ENCODE peak calls at places on chromosomes 7 and 10, in four cellular contexts. R is neuronal stem cell; X is CD8-positive, alpha-beta memory T cell; I is ovary. S is an unnamed sample. For H3K27me3, the result is how much of the 10 kb centered on the place peaks cover.

GRCh38 chr7:1562611-1563051 is 6.6 kb upstream of the TMEM184A start:
- DNase-seq in I (no peak), R (no peak), X (no peak), S (no peak)

GRCh38 chr10:11154809-11155208 is 137.1 kb downstream of the CELF2 start:
- DNase-seq in I (no peak), X (no peak), R (no peak), S (no peak)

GRCh38 chr7:8365499-8366110 is 67.8 kb upstream of the NXPH1 start:
- DNase-seq in R (peak), I (no peak), X (no peak), S (no peak)

GRCh38 chr10:127040756-127041155 is 135.5 kb downstream of the DOCK1 start:
- DNase-seq in R (no peak), X (no peak), I (no peak), S (no peak)

GRCh38 chr10:14086596-14086995 is 244.1 kb downstream of the FRMD4A start:
- DNase-seq in I (no peak), R (no peak), X (no peak), S (no peak)

GRCh38 chr7:116953372-116953726 is at the start of gene ST7:
- DNase-seq in I (peak), R (peak), X (peak), S (peak)

GRCh38 chr7:139828446-139828845 is 618 bp upstream of the TBXAS1 start:
- DNase-seq in X (no peak), I (no peak), R (no peak), S (no peak)

GRCh38 chr10:21368728-21369425 is 156.6 kb downstream of the SKIDA1 start:
- DNase-seq in I (peak), R (no peak), X (no peak), S (no peak)

GRCh38 chr7:124720195-124720594 is 45.4 kb downstream of the GPR37 start:
- DNase-seq in R (no peak), X (no peak), I (no peak), S (no peak)

GRCh38 chr10:52706347-52707070 is 66.1 kb downstream of the MBL2 start:
- DNase-seq in I (no peak), X (no peak), R (no peak), S (no peak)

GRCh38 chr7:16695621-16696237 is 49.7 kb downstream of the BZW2 start:
- DNase-seq in R (peak), X (no peak), I (no peak), S (no peak)

GRCh38 chr7:146654048-146654447 is 537.4 kb downstream of the CNTNAP2 start:
- DNase-seq in I (no peak), R (no peak), X (no peak), S (no peak)

GRCh38 chr10:132389631-132390454 is 7.2 kb upstream of the PWWP2B start:
- DNase-seq in I (peak), R (no peak), X (no peak), S (no peak)

GRCh38 chr7:120402368-120402767 is 129.4 kb downstream of the KCND2 start:
- DNase-seq in I (no peak), X (no peak), R (no peak), S (no peak)

GRCh38 chr7:108294595-108294994 is 161.6 kb downstream of the NRCAM start:
- DNase-seq in I (no peak), X (no peak), R (no peak), S (no peak)

GRCh38 chr10:87987206-87987605 is 123.8 kb downstream of the PTEN start:
- DNase-seq in X (no peak), I (no peak), R (no peak), S (no peak)

GRCh38 chr7:8211725-8212096 is 50.3 kb downstream of the ICA1 start:
- DNase-seq in X (no peak), R (no peak), I (no peak), S (no peak)

GRCh38 chr7:55423891-55424290 is 58.8 kb downstream of the LANCL2 start:
- DNase-seq in R (no peak), I (no peak), X (no peak), S (no peak)

GRCh38 chr7:12949060-12950045 is 261.9 kb downstream of the ARL4A start:
- DNase-seq in R (no peak), I (no peak), X (no peak), S (no peak)

GRCh38 chr10:91512458-91512857 is 102.3 kb downstream of the HECTD2 start:
- DNase-seq in R (no peak), I (no peak), X (no peak), S (no peak)

GRCh38 chr10:7406712-7407333 is 4.0 kb downstream of the SFMBT2 start:
- DNase-seq in I (peak), R (no peak), X (no peak), S (no peak)

GRCh38 chr7:63067897-63068585 is 930.6 kb upstream of the ZNF722 start:
- DNase-seq in I (no peak), R (no peak), X (no peak), S (no peak)

DNA sequence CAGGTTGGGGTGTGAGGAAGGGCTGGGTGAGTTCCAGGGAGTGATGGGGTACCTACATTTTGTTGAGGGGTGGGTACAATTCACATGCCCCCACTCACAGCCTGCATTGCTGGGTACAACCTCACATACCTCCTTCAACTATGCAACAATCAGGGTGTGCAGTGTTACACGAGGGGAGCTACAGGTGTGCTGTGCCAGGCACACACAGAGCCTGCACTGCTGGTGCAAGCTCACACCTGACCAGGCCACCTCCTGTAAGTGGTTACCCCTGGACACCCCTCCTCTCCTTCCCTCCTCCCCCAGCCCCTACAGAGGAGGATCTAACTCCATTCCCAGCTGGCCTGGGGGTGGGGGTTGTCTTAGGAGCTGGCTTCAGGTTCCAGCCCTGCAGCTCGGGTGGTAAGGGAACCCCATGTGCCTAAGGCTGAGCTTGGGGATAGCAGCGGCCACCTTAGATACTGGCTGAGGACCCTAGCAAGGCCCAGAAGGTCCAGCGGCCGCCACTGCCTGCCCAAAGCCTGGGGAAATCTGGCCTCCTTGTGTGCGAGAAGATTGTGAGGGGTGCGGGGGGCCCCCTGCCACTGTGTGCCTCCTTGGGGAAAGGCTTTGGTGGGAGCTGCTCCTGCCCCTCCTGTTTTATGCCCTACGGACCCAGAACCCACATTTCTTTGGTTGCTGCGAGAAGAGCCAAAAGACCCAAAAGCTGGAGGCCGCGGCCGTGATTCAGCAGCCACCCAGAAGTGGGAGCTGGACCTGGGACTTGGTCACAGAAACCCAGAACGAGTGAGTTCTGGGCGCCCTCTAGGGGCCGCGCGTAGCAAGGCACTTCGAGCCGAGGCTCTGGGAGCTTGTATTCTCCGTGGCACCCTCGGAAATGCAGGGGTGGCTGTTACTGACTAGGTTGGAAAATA is 10.8 kb downstream of the TLX1 start:
- DNase-seq in R (peak), X (peak), I (peak), S (peak)
- H3K27me3 ChIP-seq in R (half or more), X (half or more), I (under half), S (half or more)

GRCh38 chr7:100171087-100171681 is 2.8 kb upstream of the GAL3ST4 start:
- DNase-seq in R (peak), I (peak), X (peak), S (no peak)
- H3K27me3 ChIP-seq in R (under half), I (under half), X (under half), S (under half)

DNA sequence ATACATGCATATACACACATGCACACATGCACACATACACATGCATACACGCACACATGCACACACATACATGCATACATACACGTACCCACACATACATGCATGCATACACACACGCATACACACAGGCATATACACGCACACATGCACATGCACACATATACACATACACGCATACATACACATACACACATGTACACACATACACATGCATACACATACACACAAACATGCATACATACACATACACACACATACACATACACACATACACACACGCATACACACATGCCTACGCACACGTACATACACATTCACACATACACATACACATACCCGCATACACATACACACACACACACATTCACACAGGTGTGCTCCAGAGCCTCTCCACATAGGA is 81.0 kb upstream of the KMT2E start:
- DNase-seq in R (no peak), X (no peak), I (no peak), S (no peak)
- H3K27me3 ChIP-seq in R (under half), X (under half), I (under half), S (under half)

GRCh38 chr10:120977892-120978291 is 126.7 kb downstream of the WDR11 start:
- DNase-seq in R (no peak), X (no peak), I (no peak), S (no peak)
- H3K27me3 ChIP-seq in R (under half), X (under half), I (under half), S (under half)

S was measured in CD4-positive, alpha-beta T cell.